ENCODE peak calls at places on chromosomes 11 and 22, in seven cellular contexts. One of them, this sample, is unnamed.

GRCh38 chr11:129943036-129943435 is 47.7 kb upstream of the NFRKB start:
- DNase-seq in IMR-90: no peak
- DNase-seq in psoas muscle: no peak
- DNase-seq in BE2C: no peak
- DNase-seq in CD4-positive, alpha-beta T cell: no peak
- DNase-seq in activated CD8-positive, alpha-beta T cell treated with anti-CD3 and anti-CD28 coated beads for 36 hours: no peak
- DNase-seq in sigmoid colon: no peak
- DNase-seq in this sample: no peak

GRCh38 chr11:726278-726915 is 20.4 kb downstream of the EPS8L2 start:
- DNase-seq in sigmoid colon: peak
- DNase-seq in BE2C: peak
- DNase-seq in activated CD8-positive, alpha-beta T cell treated with anti-CD3 and anti-CD28 coated beads for 36 hours: peak
- DNase-seq in psoas muscle: peak
- DNase-seq in IMR-90: peak
- DNase-seq in CD4-positive, alpha-beta T cell: peak
- DNase-seq in this sample: no peak

GRCh38 chr11:2702771-2703486 is 3.1 kb upstream of the KCNQ1OT1 start:
- DNase-seq in psoas muscle: no peak
- DNase-seq in BE2C: no peak
- DNase-seq in activated CD8-positive, alpha-beta T cell treated with anti-CD3 and anti-CD28 coated beads for 36 hours: no peak
- DNase-seq in sigmoid colon: peak
- DNase-seq in CD4-positive, alpha-beta T cell: no peak
- DNase-seq in IMR-90: no peak
- DNase-seq in this sample: no peak

GRCh38 chr11:67441082-67441683 is 2.1 kb downstream of the CORO1B start:
- DNase-seq in psoas muscle: no peak
- DNase-seq in activated CD8-positive, alpha-beta T cell treated with anti-CD3 and anti-CD28 coated beads for 36 hours: no peak
- DNase-seq in sigmoid colon: no peak
- DNase-seq in BE2C: no peak
- DNase-seq in CD4-positive, alpha-beta T cell: no peak
- DNase-seq in IMR-90: no peak
- DNase-seq in this sample: no peak

GRCh38 chr11:24592342-24592741 is 95.5 kb downstream of the LUZP2 start:
- DNase-seq in psoas muscle: no peak
- DNase-seq in sigmoid colon: no peak
- DNase-seq in IMR-90: peak
- DNase-seq in activated CD8-positive, alpha-beta T cell treated with anti-CD3 and anti-CD28 coated beads for 36 hours: no peak
- DNase-seq in CD4-positive, alpha-beta T cell: no peak
- DNase-seq in BE2C: no peak
- DNase-seq in this sample: no peak

GRCh38 chr11:34750692-34751405 is 130.0 kb downstream of the EHF start:
- DNase-seq in CD4-positive, alpha-beta T cell: no peak
- DNase-seq in BE2C: no peak
- DNase-seq in sigmoid colon: no peak
- DNase-seq in IMR-90: no peak
- DNase-seq in activated CD8-positive, alpha-beta T cell treated with anti-CD3 and anti-CD28 coated beads for 36 hours: no peak
- DNase-seq in psoas muscle: no peak
- DNase-seq in this sample: no peak

GRCh38 chr11:111779118-111779517 is 12.9 kb upstream of the PPP2R1B start:
- DNase-seq in CD4-positive, alpha-beta T cell: no peak
- DNase-seq in IMR-90: no peak
- DNase-seq in BE2C: no peak
- DNase-seq in activated CD8-positive, alpha-beta T cell treated with anti-CD3 and anti-CD28 coated beads for 36 hours: no peak
- DNase-seq in psoas muscle: no peak
- DNase-seq in sigmoid colon: no peak
- DNase-seq in this sample: no peak

GRCh38 chr22:41106122-41106968 is 14.0 kb downstream of the EP300 start:
- DNase-seq in psoas muscle: no peak
- DNase-seq in activated CD8-positive, alpha-beta T cell treated with anti-CD3 and anti-CD28 coated beads for 36 hours: peak
- DNase-seq in CD4-positive, alpha-beta T cell: no peak
- DNase-seq in BE2C: no peak
- DNase-seq in sigmoid colon: no peak
- DNase-seq in IMR-90: peak
- DNase-seq in this sample: no peak

GRCh38 chr11:17258670-17259069 is 17.9 kb upstream of the NUCB2 start:
- DNase-seq in BE2C: no peak
- DNase-seq in activated CD8-positive, alpha-beta T cell treated with anti-CD3 and anti-CD28 coated beads for 36 hours: no peak
- DNase-seq in psoas muscle: no peak
- DNase-seq in sigmoid colon: no peak
- DNase-seq in CD4-positive, alpha-beta T cell: no peak
- DNase-seq in IMR-90: no peak
- DNase-seq in this sample: no peak

GRCh38 chr11:118740892-118741291 is 50.1 kb downstream of the DDX6 start:
- DNase-seq in CD4-positive, alpha-beta T cell: no peak
- DNase-seq in BE2C: no peak
- DNase-seq in activated CD8-positive, alpha-beta T cell treated with anti-CD3 and anti-CD28 coated beads for 36 hours: no peak
- DNase-seq in psoas muscle: no peak
- DNase-seq in IMR-90: no peak
- DNase-seq in sigmoid colon: no peak
- DNase-seq in this sample: no peak

GRCh38 chr22:29187831-29188230 is 17.9 kb upstream of the EMID1 start:
- DNase-seq in BE2C: no peak
- DNase-seq in sigmoid colon: peak
- DNase-seq in psoas muscle: no peak
- DNase-seq in activated CD8-positive, alpha-beta T cell treated with anti-CD3 and anti-CD28 coated beads for 36 hours: no peak
- DNase-seq in IMR-90: no peak
- DNase-seq in CD4-positive, alpha-beta T cell: no peak
- DNase-seq in this sample: no peak

GRCh38 chr11:122207505-122207904 is 91.5 kb upstream of the BLID start:
- DNase-seq in BE2C: no peak
- DNase-seq in IMR-90: peak
- DNase-seq in psoas muscle: no peak
- DNase-seq in sigmoid colon: peak
- DNase-seq in activated CD8-positive, alpha-beta T cell treated with anti-CD3 and anti-CD28 coated beads for 36 hours: no peak
- DNase-seq in CD4-positive, alpha-beta T cell: no peak
- DNase-seq in this sample: no peak

GRCh38 chr11:75334402-75334891 is 17.0 kb downstream of the ARRB1 start:
- DNase-seq in psoas muscle: no peak
- DNase-seq in sigmoid colon: no peak
- DNase-seq in BE2C: no peak
- DNase-seq in activated CD8-positive, alpha-beta T cell treated with anti-CD3 and anti-CD28 coated beads for 36 hours: no peak
- DNase-seq in IMR-90: no peak
- DNase-seq in CD4-positive, alpha-beta T cell: no peak
- DNase-seq in this sample: no peak

GRCh38 chr11:44305643-44306468 is 4.1 kb downstream of the ALX4 start:
- DNase-seq in BE2C: no peak
- DNase-seq in activated CD8-positive, alpha-beta T cell treated with anti-CD3 and anti-CD28 coated beads for 36 hours: peak
- DNase-seq in sigmoid colon: no peak
- DNase-seq in IMR-90: no peak
- DNase-seq in psoas muscle: no peak
- DNase-seq in CD4-positive, alpha-beta T cell: no peak
- DNase-seq in this sample: no peak

GRCh38 chr11:34426766-34427170 is 12.0 kb upstream of the CAT start:
- DNase-seq in IMR-90: peak
- DNase-seq in activated CD8-positive, alpha-beta T cell treated with anti-CD3 and anti-CD28 coated beads for 36 hours: no peak
- DNase-seq in CD4-positive, alpha-beta T cell: no peak
- DNase-seq in BE2C: peak
- DNase-seq in sigmoid colon: no peak
- DNase-seq in psoas muscle: no peak
- DNase-seq in this sample: peak

GRCh38 chr22:36467042-36467810 is 14.2 kb downstream of the TXN2 start:
- DNase-seq in sigmoid colon: peak
- DNase-seq in activated CD8-positive, alpha-beta T cell treated with anti-CD3 and anti-CD28 coated beads for 36 hours: no peak
- DNase-seq in psoas muscle: peak
- DNase-seq in BE2C: peak
- DNase-seq in CD4-positive, alpha-beta T cell: no peak
- DNase-seq in IMR-90: peak
- DNase-seq in this sample: no peak

DNA sequence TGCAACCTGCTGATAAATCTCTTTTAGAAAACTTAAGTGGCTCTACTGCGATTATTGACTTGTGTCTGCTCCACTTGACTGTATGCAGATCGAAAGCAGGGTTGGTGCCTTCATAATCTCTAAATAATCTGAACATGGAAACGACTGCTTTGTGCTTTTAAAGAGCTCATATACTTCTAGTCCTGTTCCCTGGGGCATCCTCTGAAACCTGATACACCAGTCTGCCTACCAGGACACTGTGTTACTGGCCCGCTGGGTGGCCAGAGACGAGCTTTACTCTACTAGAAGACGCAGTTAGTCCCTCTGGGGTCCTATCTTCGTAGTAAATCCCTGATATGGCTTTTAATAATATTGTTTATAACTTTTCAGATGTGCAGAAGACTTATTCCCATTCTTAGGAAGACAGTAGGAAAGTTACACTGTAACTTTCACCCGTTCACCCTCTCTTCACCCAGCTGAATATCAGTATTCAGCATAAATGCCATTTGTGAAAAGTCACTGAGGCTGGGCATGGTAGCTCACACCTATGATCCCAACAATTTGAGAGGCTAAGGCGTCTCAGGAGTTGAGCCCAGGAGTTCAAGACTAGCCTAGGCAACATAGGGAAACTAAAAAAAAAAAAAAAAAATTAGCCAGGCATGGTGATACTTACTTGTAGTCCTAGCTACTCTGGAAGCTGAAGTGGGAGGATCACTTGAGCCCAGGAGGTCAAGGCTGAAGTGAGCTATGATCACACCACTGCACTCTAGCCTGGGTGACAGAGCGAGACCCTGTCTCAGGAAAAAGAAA is 9.0 kb upstream of the HTR3B start:
- DNase-seq in activated CD8-positive, alpha-beta T cell treated with anti-CD3 and anti-CD28 coated beads for 36 hours: no peak
- DNase-seq in psoas muscle: no peak
- DNase-seq in CD4-positive, alpha-beta T cell: no peak
- DNase-seq in sigmoid colon: no peak
- DNase-seq in BE2C: peak
- DNase-seq in IMR-90: no peak
- DNase-seq in this sample: no peak
- TF ChIP-seq CTCF in activated CD8-positive, alpha-beta T cell treated with anti-CD3 and anti-CD28 coated beads for 36 hours: no peak
- TF ChIP-seq CTCF in psoas muscle: no peak
- TF ChIP-seq CTCF in CD4-positive, alpha-beta T cell: no peak
- TF ChIP-seq CTCF in sigmoid colon: no peak
- TF ChIP-seq CTCF in BE2C: peak
- TF ChIP-seq CTCF in IMR-90: no peak
- TF ChIP-seq CTCF in this sample: no peak

GRCh38 chr22:42637555-42637954 is 2.8 kb downstream of the ATP5MGL start:
- DNase-seq in psoas muscle: no peak
- DNase-seq in BE2C: no peak
- DNase-seq in IMR-90: no peak
- DNase-seq in activated CD8-positive, alpha-beta T cell treated with anti-CD3 and anti-CD28 coated beads for 36 hours: no peak
- DNase-seq in CD4-positive, alpha-beta T cell: no peak
- DNase-seq in sigmoid colon: no peak
- DNase-seq in this sample: no peak
- TF ChIP-seq CTCF in psoas muscle: no peak
- TF ChIP-seq CTCF in BE2C: no peak
- TF ChIP-seq CTCF in IMR-90: no peak
- TF ChIP-seq CTCF in activated CD8-positive, alpha-beta T cell treated with anti-CD3 and anti-CD28 coated beads for 36 hours: no peak
- TF ChIP-seq CTCF in CD4-positive, alpha-beta T cell: no peak
- TF ChIP-seq CTCF in sigmoid colon: no peak
- TF ChIP-seq CTCF in this sample: no peak

DNA sequence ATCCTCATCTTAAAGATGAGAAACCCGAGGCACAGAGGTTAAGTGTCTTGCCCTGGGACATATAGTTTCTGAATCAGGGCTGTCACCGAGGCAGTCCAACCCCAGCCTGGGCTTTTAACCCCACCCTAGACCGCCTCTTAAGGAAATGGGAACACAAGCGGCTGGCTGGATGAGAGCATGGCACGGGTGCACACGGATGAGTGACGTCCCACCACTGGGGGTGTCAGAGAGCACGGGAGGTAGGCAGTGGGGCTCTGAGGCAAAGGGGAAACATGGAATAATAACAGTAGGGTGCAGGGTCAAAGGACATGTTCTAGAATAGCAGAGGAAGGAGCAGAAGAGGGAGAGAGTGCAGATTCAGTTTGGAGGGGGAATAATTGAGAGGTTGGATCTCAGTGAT is 22.3 kb downstream of the PPFIBP2 start:
- DNase-seq in psoas muscle: no peak
- DNase-seq in sigmoid colon: no peak
- DNase-seq in CD4-positive, alpha-beta T cell: no peak
- DNase-seq in BE2C: peak
- DNase-seq in activated CD8-positive, alpha-beta T cell treated with anti-CD3 and anti-CD28 coated beads for 36 hours: peak
- DNase-seq in IMR-90: no peak
- DNase-seq in this sample: no peak
- TF ChIP-seq CTCF in psoas muscle: peak
- TF ChIP-seq CTCF in sigmoid colon: no peak
- TF ChIP-seq CTCF in CD4-positive, alpha-beta T cell: peak
- TF ChIP-seq CTCF in BE2C: peak
- TF ChIP-seq CTCF in activated CD8-positive, alpha-beta T cell treated with anti-CD3 and anti-CD28 coated beads for 36 hours: no peak
- TF ChIP-seq CTCF in IMR-90: no peak
- TF ChIP-seq CTCF in this sample: peak

GRCh38 chr11:47109882-47110281 is 66.8 kb downstream of the ARFGAP2 start:
- DNase-seq in IMR-90: no peak
- DNase-seq in sigmoid colon: no peak
- DNase-seq in activated CD8-positive, alpha-beta T cell treated with anti-CD3 and anti-CD28 coated beads for 36 hours: no peak
- DNase-seq in BE2C: no peak
- DNase-seq in CD4-positive, alpha-beta T cell: no peak
- DNase-seq in psoas muscle: no peak
- DNase-seq in this sample: no peak
- TF ChIP-seq CTCF in IMR-90: no peak
- TF ChIP-seq CTCF in sigmoid colon: no peak
- TF ChIP-seq CTCF in activated CD8-positive, alpha-beta T cell treated with anti-CD3 and anti-CD28 coated beads for 36 hours: no peak
- TF ChIP-seq CTCF in BE2C: no peak
- TF ChIP-seq CTCF in CD4-positive, alpha-beta T cell: no peak
- TF ChIP-seq CTCF in psoas muscle: no peak
- TF ChIP-seq CTCF in this sample: no peak

GRCh38 chr11:61546663-61547062 is 34.2 kb downstream of the SYT7 start:
- DNase-seq in activated CD8-positive, alpha-beta T cell treated with anti-CD3 and anti-CD28 coated beads for 36 hours: no peak
- DNase-seq in psoas muscle: no peak
- DNase-seq in CD4-positive, alpha-beta T cell: no peak
- DNase-seq in IMR-90: no peak
- DNase-seq in sigmoid colon: no peak
- DNase-seq in BE2C: no peak
- DNase-seq in this sample: no peak

GRCh38 chr11:61544466-61544865 is 35.9 kb downstream of the LRRC10B start:
- DNase-seq in IMR-90: no peak
- DNase-seq in sigmoid colon: no peak
- DNase-seq in activated CD8-positive, alpha-beta T cell treated with anti-CD3 and anti-CD28 coated beads for 36 hours: no peak
- DNase-seq in CD4-positive, alpha-beta T cell: no peak
- DNase-seq in psoas muscle: no peak
- DNase-seq in BE2C: no peak
- DNase-seq in this sample: no peak

GRCh38 chr11:61543606-61544306 is 35.2 kb downstream of the LRRC10B start:
- DNase-seq in CD4-positive, alpha-beta T cell: no peak
- DNase-seq in IMR-90: peak
- DNase-seq in BE2C: no peak
- DNase-seq in activated CD8-positive, alpha-beta T cell treated with anti-CD3 and anti-CD28 coated beads for 36 hours: no peak
- DNase-seq in sigmoid colon: no peak
- DNase-seq in psoas muscle: no peak
- DNase-seq in this sample: no peak

GRCh38 chr11:61545921-61546320 is 35.0 kb downstream of the SYT7 start:
- DNase-seq in BE2C: no peak
- DNase-seq in psoas muscle: no peak
- DNase-seq in sigmoid colon: no peak
- DNase-seq in CD4-positive, alpha-beta T cell: no peak
- DNase-seq in IMR-90: no peak
- DNase-seq in activated CD8-positive, alpha-beta T cell treated with anti-CD3 and anti-CD28 coated beads for 36 hours: no peak
- DNase-seq in this sample: no peak

GRCh38 chr11:61545341-61545740 is 35.5 kb downstream of the SYT7 start:
- DNase-seq in CD4-positive, alpha-beta T cell: no peak
- DNase-seq in psoas muscle: no peak
- DNase-seq in sigmoid colon: no peak
- DNase-seq in IMR-90: no peak
- DNase-seq in activated CD8-positive, alpha-beta T cell treated with anti-CD3 and anti-CD28 coated beads for 36 hours: no peak
- DNase-seq in BE2C: no peak
- DNase-seq in this sample: no peak
- TF ChIP-seq CTCF in CD4-positive, alpha-beta T cell: no peak
- TF ChIP-seq CTCF in psoas muscle: no peak
- TF ChIP-seq CTCF in sigmoid colon: no peak
- TF ChIP-seq CTCF in IMR-90: peak
- TF ChIP-seq CTCF in activated CD8-positive, alpha-beta T cell treated with anti-CD3 and anti-CD28 coated beads for 36 hours: no peak
- TF ChIP-seq CTCF in BE2C: peak
- TF ChIP-seq CTCF in this sample: peak

This sample was measured in HFF-Myc.